ENCODE peak calls at places on chromosomes 6 and 20, in ten cellular contexts. Y, E, T, J, Z, G, S, K, Q and L are unnamed samples.

GRCh38 chr6:130886965-130887364 is 59.8 kb downstream of the SMLR1 start:
- DNase-seq in Z (no peak), T (no peak), G (no peak), K (no peak), Y (no peak), Q (no peak), E (no peak), J (no peak), S (no peak), L (no peak)

GRCh38 chr6:157270916-157271315 is 52.4 kb downstream of the TMEM242 start:
- DNase-seq in G (no peak), K (no peak), T (no peak), E (no peak), Y (no peak), Q (no peak), S (no peak), Z (no peak), J (no peak), L (no peak)

GRCh38 chr20:52497731-52498130 is 306.2 kb upstream of the ZFP64 start:
- DNase-seq in J (no peak), S (no peak), K (no peak), G (no peak), E (no peak), Y (no peak), Q (no peak), Z (no peak), T (no peak), L (no peak)

GRCh38 chr20:57270204-57270937 is 3.9 kb upstream of the BMP7 start:
- DNase-seq in Z (no peak), S (no peak), Q (no peak), J (no peak), Y (no peak), T (no peak), K (no peak), G (no peak), E (no peak), L (no peak)

GRCh38 chr6:92911301-92911700 is 508.1 kb downstream of the EPHA7 start:
- DNase-seq in Z (no peak), J (no peak), Q (no peak), T (no peak), Y (no peak), S (no peak), K (no peak), E (no peak), G (no peak), L (no peak)

GRCh38 chr6:36559394-36559793 is 12.1 kb upstream of the STK38 start:
- DNase-seq in E (no peak), S (no peak), T (no peak), Z (no peak), Y (no peak), J (no peak), G (no peak), K (no peak), Q (no peak), L (no peak)

GRCh38 chr6:43268348-43268685 is 25.0 kb downstream of the TTBK1 start:
- DNase-seq in E (no peak), S (no peak), T (no peak), Y (no peak), J (peak; percentile 78), K (no peak), Q (no peak), Z (peak; percentile 42), G (no peak), L (no peak)

GRCh38 chr6:109979033-109979921 is 1.2 kb downstream of the GPR6 start:
- DNase-seq in S (no peak), Y (no peak), K (no peak), Q (peak; percentile 66), G (no peak), E (no peak), J (no peak), T (peak; percentile 54), Z (no peak), L (no peak)

GRCh38 chr20:51579137-51579536 is 36.6 kb upstream of the NFATC2 start:
- DNase-seq in Q (no peak), S (no peak), K (no peak), T (no peak), E (no peak), Z (no peak), G (no peak), Y (no peak), J (no peak), L (no peak)

GRCh38 chr6:110414669-110415296 is 592 bp downstream of the DDO start:
- DNase-seq in G (no peak), S (no peak), K (no peak), T (peak; percentile 73), E (no peak), J (peak; percentile 43), Y (no peak), Q (no peak), Z (no peak), L (no peak)

GRCh38 chr20:46099491-46100287 is 9.9 kb upstream of the NCOA5 start:
- DNase-seq in K (no peak), T (peak; percentile 72), Z (no peak), S (no peak), Y (no peak), Q (no peak), G (no peak), E (no peak), J (peak; percentile 34), L (peak; percentile 91)

GRCh38 chr20:32623667-32624157 is 38.6 kb upstream of the NOL4L start:
- DNase-seq in J (no peak), Y (no peak), S (no peak), Z (no peak), K (no peak), E (no peak), Q (no peak), T (no peak), G (no peak), L (no peak)

DNA sequence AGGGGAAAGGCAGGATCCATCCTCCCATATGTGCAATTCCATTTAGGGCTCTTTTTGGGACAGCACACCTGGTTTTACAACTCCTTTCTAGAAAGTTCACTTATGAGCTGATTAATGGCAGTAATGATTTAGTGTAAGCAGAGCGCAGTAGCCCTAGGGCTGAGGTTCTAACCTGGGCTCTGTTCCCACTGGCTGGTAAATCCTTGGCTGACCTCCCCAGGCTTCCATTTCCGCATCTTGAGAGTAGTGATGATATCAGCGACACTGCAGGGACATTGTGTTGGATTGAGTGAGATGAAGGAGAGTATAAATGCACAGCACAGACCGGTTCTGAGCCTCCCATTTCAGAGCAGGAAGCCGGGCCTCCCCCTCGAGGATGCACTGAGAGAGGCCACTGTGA is 477.1 kb upstream of the SULF2 start:
- DNase-seq in E (no peak), Y (no peak), G (no peak), S (no peak), K (no peak), Q (no peak), T (no peak), Z (no peak), J (no peak), L (no peak)
- H3K27me3 ChIP-seq in E (peaks cover 13% of the 10 kb centered on the region), Y (no peaks in the 10 kb centered on the region), G (no peaks in the 10 kb centered on the region), S (no peaks in the 10 kb centered on the region), K (no peaks in the 10 kb centered on the region), Q (peaks cover 10% of the 10 kb centered on the region), T (no peaks in the 10 kb centered on the region), Z (no peaks in the 10 kb centered on the region), J (no peaks in the 10 kb centered on the region), L (no peaks in the 10 kb centered on the region)

DNA sequence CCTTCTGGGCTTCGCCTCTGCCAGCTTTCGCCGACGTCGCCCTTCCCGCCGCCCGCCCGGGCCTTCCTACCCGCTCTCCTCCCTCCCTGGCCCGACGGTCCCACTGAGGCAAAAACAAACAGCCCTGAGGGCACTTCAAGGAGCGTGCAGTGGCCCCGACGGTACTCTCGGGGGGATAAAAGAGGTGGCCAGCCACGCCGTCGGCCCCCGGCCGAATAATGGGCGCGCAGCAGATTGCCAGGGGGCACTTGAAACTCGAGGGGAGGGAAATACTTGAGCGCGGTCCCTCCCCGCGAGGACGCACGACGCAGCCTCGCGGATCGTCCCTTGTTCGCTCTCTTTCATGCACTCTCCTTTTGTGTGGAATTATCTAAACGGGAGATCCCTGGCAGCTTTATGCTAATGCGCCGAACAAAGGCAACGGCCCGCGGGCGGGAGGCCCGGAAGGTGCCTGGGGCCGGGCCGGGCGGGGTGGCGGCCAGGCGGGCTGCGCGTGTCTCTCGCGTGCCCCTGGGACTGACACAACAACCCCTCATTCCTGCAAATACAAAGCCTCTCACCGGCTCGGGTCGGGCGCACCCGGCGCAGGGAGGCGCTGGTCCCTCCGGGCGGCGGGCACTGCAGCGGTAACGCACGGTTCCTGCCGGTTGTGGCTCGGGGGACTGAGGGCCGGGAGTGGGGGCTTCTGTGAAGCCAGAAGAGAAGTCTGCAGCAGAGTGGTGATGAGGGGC is 3.7 kb upstream of the INSM1 start:
- DNase-seq in E (no peak), Z (no peak), K (no peak), Q (peak; percentile 47), J (no peak), T (no peak), Y (no peak), S (no peak), G (no peak), L (peak; percentile 65)
- H3K27me3 ChIP-seq in E (peaks cover 19% of the 10 kb centered on the region), Z (peaks cover 76% of the 10 kb centered on the region), K (peaks cover 84% of the 10 kb centered on the region), Q (peaks cover 65% of the 10 kb centered on the region), J (peaks cover 74% of the 10 kb centered on the region), T (peaks cover 76% of the 10 kb centered on the region), Y (peaks cover 59% of the 10 kb centered on the region), S (peaks cover 12% of the 10 kb centered on the region), G (peaks cover 7% of the 10 kb centered on the region), L (peaks cover 80% of the 10 kb centered on the region)

DNA sequence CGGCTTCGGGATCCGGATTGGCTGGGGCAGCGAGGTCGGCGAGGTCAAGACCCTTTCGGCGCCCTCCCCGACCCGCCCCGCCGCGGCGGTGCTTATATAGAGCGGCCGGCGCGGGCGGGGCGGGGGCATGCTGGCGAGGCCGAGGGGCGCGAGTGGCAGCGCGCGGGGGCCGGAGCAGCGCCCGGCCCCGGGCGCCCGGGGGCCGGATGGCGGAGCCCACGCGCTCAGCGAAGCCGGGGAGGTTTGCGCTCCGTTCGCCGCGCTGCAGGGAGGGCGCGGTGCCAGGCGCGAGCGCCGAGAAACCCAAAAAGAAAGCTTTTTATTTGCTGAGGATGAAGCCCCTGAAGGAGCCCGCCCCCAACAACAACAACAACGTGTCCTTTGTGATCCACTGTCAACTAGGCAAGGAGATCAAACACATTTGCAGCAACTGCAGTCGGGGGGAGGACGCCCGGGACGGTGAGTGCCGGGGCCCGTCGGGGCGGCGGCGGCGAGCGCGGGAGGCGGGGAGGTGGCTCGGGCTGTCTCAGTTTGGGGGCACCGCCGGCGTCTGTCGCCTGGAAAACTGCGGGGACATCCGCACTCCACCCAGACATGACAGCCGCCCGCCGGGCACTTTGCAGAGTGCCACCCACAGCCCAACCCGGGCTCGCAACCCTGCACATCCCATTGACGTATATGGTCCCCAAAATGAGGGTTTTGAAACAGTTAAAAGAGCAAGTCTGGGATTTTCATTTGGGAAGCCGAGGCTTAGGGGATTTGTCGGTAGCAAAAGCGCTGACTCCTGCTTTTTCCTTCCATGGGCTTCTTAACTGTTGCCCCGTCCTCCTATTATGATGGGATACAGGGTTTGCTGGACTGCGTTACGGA is 297.3 kb downstream of the PHACTR1 start:
- DNase-seq in Y (no peak), S (no peak), Q (peak; percentile 76), E (no peak), J (peak; percentile 28), Z (no peak), K (no peak), G (no peak), T (peak; percentile 63), L (peak; percentile 77)
- H3K27me3 ChIP-seq in Y (peaks cover 45% of the 10 kb centered on the region), S (peaks cover 44% of the 10 kb centered on the region), Q (peaks cover 36% of the 10 kb centered on the region), E (peaks cover 35% of the 10 kb centered on the region), J (no peaks in the 10 kb centered on the region), Z (no peaks in the 10 kb centered on the region), K (peaks cover 32% of the 10 kb centered on the region), G (peaks cover 11% of the 10 kb centered on the region), T (no peaks in the 10 kb centered on the region), L (peaks cover 33% of the 10 kb centered on the region)

DNA sequence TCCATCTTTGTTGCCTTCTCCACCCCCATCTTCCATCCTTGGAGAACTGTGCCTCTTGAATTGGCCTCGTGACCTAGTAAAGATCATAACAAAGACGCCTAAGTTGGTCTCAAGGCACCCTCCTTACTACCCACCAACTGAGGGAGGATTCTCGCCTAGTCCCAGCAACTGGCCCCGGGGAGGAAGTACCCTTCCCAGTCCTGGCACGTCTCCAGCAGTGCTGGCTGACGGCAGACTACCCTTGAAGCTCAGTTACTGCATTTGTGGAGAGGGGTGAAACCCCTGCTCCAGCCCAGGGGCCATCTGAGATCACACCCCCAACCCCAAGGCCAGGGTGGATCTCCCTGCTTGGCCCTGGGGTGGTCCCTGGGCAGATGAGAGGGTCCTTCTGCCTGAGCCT is 2.1 kb upstream of the OSBPL2 start:
- DNase-seq in E (no peak), T (no peak), S (no peak), Y (no peak), Z (no peak), G (no peak), J (no peak), K (no peak), Q (no peak), L (no peak)
- H3K27me3 ChIP-seq in E (no peaks in the 10 kb centered on the region), T (no peaks in the 10 kb centered on the region), S (no peaks in the 10 kb centered on the region), Y (no peaks in the 10 kb centered on the region), Z (peaks cover 53% of the 10 kb centered on the region), G (no peaks in the 10 kb centered on the region), J (no peaks in the 10 kb centered on the region), K (no peaks in the 10 kb centered on the region), Q (no peaks in the 10 kb centered on the region), L (peaks cover 4% of the 10 kb centered on the region)